ENCODE peak calls at places on chromosomes 2 and 18, in nine cellular contexts. P is GM23248; W is cardiac muscle cell; I is endothelial cell of umbilical vein; K is CD8-positive, alpha-beta memory T cell; Z is PC-3; A is A549; C is ovary; T is K562. O is an unnamed sample.

GRCh38 chr2:204180671-204181070 is 244.1 kb downstream of the ICOS start:
- DNase-seq in Z (no peak), A (no peak), P (no peak), C (no peak), T (no peak), I (no peak), W (no peak), K (no peak), O (no peak)

GRCh38 chr2:41033127-41033526 is 581.2 kb upstream of the SLC8A1 start:
- DNase-seq in K (no peak), I (no peak), A (no peak), C (no peak), W (no peak), P (no peak), Z (no peak), T (no peak), O (no peak)

GRCh38 chr2:49351531-49351930 is 197.2 kb upstream of the FSHR start:
- DNase-seq in Z (no peak), K (no peak), C (no peak), I (no peak), W (no peak), P (no peak), T (no peak), A (no peak), O (no peak)

GRCh38 chr18:11322006-11322405 is 172.6 kb upstream of the PIEZO2 start:
- DNase-seq in I (no peak), W (no peak), A (no peak), K (no peak), T (no peak), P (peak; percentile 12), Z (no peak), C (no peak), O (no peak)

GRCh38 chr2:175811966-175812365 is 190.1 kb downstream of the LNPK start:
- DNase-seq in P (peak; percentile 27), Z (no peak), A (no peak), T (no peak), K (no peak), W (no peak), I (no peak), C (no peak), O (no peak)

GRCh38 chr2:58291726-58292430 is 50.8 kb upstream of the FANCL start:
- DNase-seq in Z (no peak), C (no peak), P (no peak), A (no peak), I (no peak), T (no peak), K (no peak), W (no peak), O (no peak)

GRCh38 chr2:220465700-220466099 is 838.3 kb downstream of the SLC4A3 start:
- DNase-seq in T (no peak), I (no peak), Z (no peak), A (no peak), W (peak; percentile 47), P (no peak), C (no peak), K (no peak), O (no peak)

GRCh38 chr18:76131738-76132137 is 363.3 kb downstream of the ZNF516 start:
- DNase-seq in K (no peak), A (no peak), I (no peak), T (peak; percentile 8), P (no peak), Z (no peak), C (no peak), W (no peak), O (no peak)

GRCh38 chr2:11285499-11285898 is 58.9 kb downstream of the ROCK2 start:
- DNase-seq in T (no peak), P (no peak), Z (no peak), I (no peak), W (no peak), A (no peak), K (no peak), C (no peak), O (no peak)

GRCh38 chr2:191625016-191625415 is 52.9 kb upstream of the NABP1 start:
- DNase-seq in Z (no peak), K (peak; percentile 37), W (peak; percentile 48), A (peak; percentile 55), T (no peak), P (no peak), C (no peak), I (peak; percentile 51), O (peak; percentile 56)

DNA sequence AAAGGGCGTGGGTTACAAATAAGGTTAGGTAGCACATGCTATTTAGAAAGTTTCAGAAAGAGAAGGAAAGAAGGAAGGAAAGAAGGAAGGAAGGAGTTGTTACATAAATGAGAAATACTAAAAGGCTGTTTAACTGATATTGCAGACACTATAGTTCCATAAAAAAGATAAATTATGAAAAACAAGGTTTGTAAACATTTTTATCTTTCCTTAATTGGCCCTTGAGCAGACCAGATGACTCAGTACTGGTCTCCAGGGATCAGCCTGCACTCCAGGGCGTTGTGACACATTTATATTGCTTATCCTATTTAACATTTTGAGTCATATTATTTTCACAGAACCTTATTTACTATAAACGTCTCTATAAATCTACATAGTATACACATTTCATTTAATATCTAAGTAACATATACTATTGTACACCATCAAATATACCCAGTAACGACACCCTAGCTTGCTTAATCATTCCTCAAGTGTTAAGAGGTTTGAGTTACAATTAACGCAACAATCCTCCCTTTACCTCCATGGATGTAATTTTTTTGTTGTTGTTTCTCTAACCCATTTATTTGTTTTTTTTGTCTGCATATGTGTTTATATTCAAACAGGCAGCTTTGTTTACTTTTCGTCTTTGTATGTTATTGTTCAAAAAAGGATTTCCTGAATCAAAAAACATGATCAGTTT is 2.8 kb upstream of the RAB31 start:
- DNase-seq in A (no peak), Z (peak; percentile 68), C (no peak), T (peak; percentile 56), W (peak; percentile 64), I (peak; percentile 37), K (no peak), P (peak; percentile 89), O (no peak)
- H3K27ac ChIP-seq in A (peak overlapping the region; percentile 59), Z (peak overlapping the region; percentile 42), C (no peak overlapping the region), T (peak overlapping the region; percentile 5), W (no peak overlapping the region), I (no peak overlapping the region), K (no peak overlapping the region), P (peak overlapping the region; percentile 42), O (no peak overlapping the region)

GRCh38 chr18:77377813-77378212 is 128.2 kb downstream of the GALR1 start:
- DNase-seq in C (no peak), K (no peak), T (no peak), A (no peak), P (no peak), I (no peak), W (no peak), Z (no peak), O (no peak)
- H3K4me3 ChIP-seq in C (no peak overlapping the region), K (no peak overlapping the region), T (no peak overlapping the region), A (no peak overlapping the region), P (no peak overlapping the region), I (no peak overlapping the region), W (no peak overlapping the region), Z (no peak overlapping the region), O (no peak overlapping the region)

GRCh38 chr2:66585616-66586015 is 150.7 kb downstream of the MEIS1 start:
- DNase-seq in W (no peak), T (no peak), I (no peak), Z (no peak), C (no peak), A (no peak), K (no peak), P (no peak), O (no peak)
- H3K9me3 ChIP-seq in W (no peaks in the 10 kb centered on the region), T (no peaks in the 10 kb centered on the region), I (no peaks in the 10 kb centered on the region), Z (no peaks in the 10 kb centered on the region), C (no peaks in the 10 kb centered on the region), A (no peaks in the 10 kb centered on the region), K (no peaks in the 10 kb centered on the region), P (no peaks in the 10 kb centered on the region), O (no peaks in the 10 kb centered on the region)

DNA sequence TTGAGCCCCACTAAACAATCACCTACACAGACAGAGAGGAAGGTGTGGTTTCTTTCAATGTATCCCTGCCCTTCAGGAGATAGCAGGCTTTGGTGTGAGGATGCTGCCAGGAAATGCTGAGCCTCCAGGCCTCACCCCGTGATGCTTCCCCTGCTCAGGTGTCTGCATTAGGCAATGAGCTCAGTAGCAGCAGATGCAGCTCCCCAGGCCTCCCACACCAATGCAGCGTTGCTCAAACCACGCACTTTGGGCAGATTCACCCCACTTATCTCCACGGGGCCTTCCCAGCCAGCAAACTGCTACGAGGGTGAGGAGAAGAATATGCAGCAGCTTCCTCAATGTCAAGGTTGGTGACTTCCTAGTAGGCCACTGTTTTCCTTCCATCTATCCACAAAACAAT is 229.3 kb upstream of the PXDN start:
- DNase-seq in T (no peak), W (no peak), K (no peak), A (no peak), C (no peak), I (no peak), Z (no peak), P (no peak), O (no peak)
- H3K27ac ChIP-seq in T (no peak overlapping the region), W (no peak overlapping the region), K (no peak overlapping the region), A (no peak overlapping the region), C (no peak overlapping the region), I (no peak overlapping the region), Z (no peak overlapping the region), P (no peak overlapping the region), O (no peak overlapping the region)

GRCh38 chr18:78319264-78319663 is 660.4 kb upstream of the SALL3 start:
- DNase-seq in K (no peak), Z (no peak), P (no peak), T (no peak), I (no peak), C (no peak), W (no peak), A (no peak), O (no peak)
- H3K4me3 ChIP-seq in K (no peak overlapping the region), Z (no peak overlapping the region), P (no peak overlapping the region), T (no peak overlapping the region), I (no peak overlapping the region), C (no peak overlapping the region), W (no peak overlapping the region), A (no peak overlapping the region), O (no peak overlapping the region)

GRCh38 chr18:56035546-56035945 is 447.6 kb upstream of the TCF4 start:
- DNase-seq in K (no peak), C (no peak), T (no peak), P (no peak), Z (no peak), A (no peak), I (no peak), W (peak; percentile 32), O (no peak)

GRCh38 chr18:56026505-56026904 is 438.5 kb upstream of the TCF4 start:
- DNase-seq in A (no peak), C (no peak), P (no peak), I (no peak), Z (no peak), W (no peak), T (no peak), K (no peak), O (no peak)

GRCh38 chr18:56034954-56035353 is 447.0 kb upstream of the TCF4 start:
- DNase-seq in T (no peak), I (no peak), Z (no peak), W (no peak), A (no peak), C (no peak), K (no peak), P (no peak), O (no peak)

GRCh38 chr18:56028514-56028913 is 440.5 kb upstream of the TCF4 start:
- DNase-seq in C (no peak), I (peak; percentile 8), P (peak; percentile 67), K (no peak), W (peak; percentile 6), T (no peak), A (peak; percentile 24), Z (peak; percentile 92), O (no peak)

GRCh38 chr18:56030060-56030459 is 442.1 kb upstream of the TCF4 start:
- DNase-seq in C (no peak), W (no peak), A (no peak), Z (no peak), I (no peak), K (no peak), T (no peak), P (no peak), O (no peak)
- H3K9me3 ChIP-seq in C (no peaks in the 10 kb centered on the region), W (no peaks in the 10 kb centered on the region), A (no peaks in the 10 kb centered on the region), Z (no peaks in the 10 kb centered on the region), I (no peaks in the 10 kb centered on the region), K (no peaks in the 10 kb centered on the region), T (no peaks in the 10 kb centered on the region), P (no peaks in the 10 kb centered on the region), O (no peaks in the 10 kb centered on the region)